ENCODE peak calls at places on chromosomes 16 and 17, in six cellular contexts. Z, D, L, J, I and G are unnamed samples.

GRCh38 chr16:66562409-66562808 is 3.8 kb upstream of the CMTM1 start:
- DNase-seq in Z (no peak), D (no peak), L (no peak), J (no peak), I (no peak), G (no peak)

GRCh38 chr17:80725532-80725931 is 180.9 kb downstream of the RPTOR start:
- DNase-seq in Z (no peak), D (no peak), L (peak; percentile 9), J (no peak), I (no peak), G (no peak)

GRCh38 chr17:34146440-34147043 is 108.5 kb upstream of the CCL2 start:
- DNase-seq in Z (peak; percentile 85), D (no peak), L (no peak), J (peak; percentile 20), I (peak; percentile 45), G (no peak)

GRCh38 chr17:74008196-74008595 is 195.3 kb upstream of the RPL38 start:
- DNase-seq in Z (no peak), D (no peak), L (peak; percentile 9), J (no peak), I (no peak), G (peak; percentile 2)

GRCh38 chr17:33292981-33293867 is at the start of gene ASIC2:
- DNase-seq in Z (peak; percentile 6), D (peak; percentile 63), L (no peak), J (no peak), I (no peak), G (no peak)

GRCh38 chr17:65370669-65371126 is 190.8 kb downstream of the AXIN2 start:
- DNase-seq in Z (peak; percentile 66), D (no peak), L (no peak), J (no peak), I (no peak), G (no peak)

GRCh38 chr16:84144301-84144858 is 597 bp downstream of the HSDL1 start:
- DNase-seq in Z (peak; percentile 31), D (no peak), L (peak; percentile 13), J (peak; percentile 35), I (no peak), G (peak; percentile 24)

GRCh38 chr16:65339062-65339461 is 217.2 kb upstream of the CDH11 start:
- DNase-seq in Z (no peak), D (peak; percentile 25), L (no peak), J (no peak), I (no peak), G (no peak)

GRCh38 chr16:9151597-9151996 is 60.2 kb downstream of the HAPSTR1 start:
- DNase-seq in Z (no peak), D (peak; percentile 14), L (no peak), J (no peak), I (no peak), G (peak; percentile 34)

GRCh38 chr17:80716986-80717385 is 172.3 kb downstream of the RPTOR start:
- DNase-seq in Z (no peak), D (no peak), L (no peak), J (no peak), I (no peak), G (no peak)

GRCh38 chr17:82228278-82228841 is 482 bp upstream of the SLC16A3 start:
- DNase-seq in Z (no peak), D (no peak), L (peak; percentile 35), J (peak; percentile 77), I (no peak), G (no peak)
- H3K4me3 ChIP-seq in Z (no peak overlapping the region), D (peak overlapping the region; percentile 47), L (peak overlapping the region; percentile 98), J (peak overlapping the region; percentile 73), I (no peak overlapping the region), G (peak overlapping the region; percentile 68)

GRCh38 chr17:43784068-43784467 is 3.8 kb downstream of the CFAP97D1 start:
- DNase-seq in Z (no peak), D (peak; percentile 87), L (no peak), J (no peak), I (no peak), G (no peak)

GRCh38 chr17:43782903-43783462 is 2.7 kb downstream of the CFAP97D1 start:
- DNase-seq in Z (no peak), D (no peak), L (no peak), J (no peak), I (no peak), G (no peak)

GRCh38 chr17:43780135-43780534 is at the start of gene CFAP97D1:
- DNase-seq in Z (no peak), D (no peak), L (no peak), J (no peak), I (no peak), G (no peak)

GRCh38 chr17:43778337-43779144 is at the start of gene DUSP3:
- DNase-seq in Z (peak; percentile 99), D (peak; percentile 91), L (peak; percentile 95), J (peak; percentile 82), I (peak; percentile 92), G (peak; percentile 96)

GRCh38 chr17:43779145-43780125 is 658 bp upstream of the DUSP3 start:
- DNase-seq in Z (no peak), D (no peak), L (no peak), J (peak; percentile 42), I (no peak), G (no peak)
- TF ChIP-seq CTCF in Z (no peak), D (peak; percentile 13), L (no peak), J (no peak), I (no peak), G (peak; percentile 43)

DNA sequence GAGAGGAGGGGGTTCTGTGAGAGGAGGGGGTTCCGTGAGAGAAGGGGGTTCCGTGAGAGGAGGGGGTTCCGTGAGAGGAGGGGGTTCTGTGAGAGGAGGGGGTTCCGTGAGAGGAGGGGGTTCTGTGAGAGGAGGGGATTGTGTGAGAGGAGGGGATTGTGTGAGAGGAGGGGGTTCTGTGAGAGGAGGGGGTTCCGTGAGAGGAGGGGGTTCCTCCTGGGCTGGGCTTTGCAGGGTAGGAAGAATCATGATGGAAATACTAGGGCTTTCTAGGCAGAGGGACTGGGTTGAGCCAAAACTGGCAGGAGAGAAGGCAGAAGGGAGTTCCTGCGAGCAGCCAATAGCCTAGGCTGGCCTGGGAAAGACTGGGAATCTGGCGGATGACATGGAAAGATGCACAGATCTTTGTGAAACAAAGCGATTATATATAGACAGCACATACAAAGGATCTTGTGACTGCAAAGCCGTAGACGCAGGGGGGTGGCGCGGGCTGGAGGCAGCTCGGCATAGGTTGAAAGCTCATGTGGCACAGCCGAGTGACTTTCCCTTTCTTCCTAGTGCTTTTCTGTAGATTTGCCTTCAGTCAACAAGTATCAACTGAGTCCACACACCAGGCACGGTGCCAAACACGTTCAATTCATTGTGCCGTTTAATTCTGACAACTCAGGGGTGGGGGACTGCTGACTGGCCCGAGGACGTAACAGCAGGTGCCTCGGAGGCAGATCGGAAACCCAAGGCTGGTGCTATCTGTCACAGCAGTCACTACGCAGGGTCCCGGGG is 6.3 kb downstream of the PAM16 start:
- DNase-seq in Z (peak; percentile 50), D (peak; percentile 36), L (no peak), J (no peak), I (no peak), G (no peak)
- H3K4me3 ChIP-seq in Z (no peak overlapping the region), D (no peak overlapping the region), L (no peak overlapping the region), J (no peak overlapping the region), I (no peak overlapping the region), G (no peak overlapping the region)

GRCh38 chr17:50817142-50817751 is 18.1 kb upstream of the WFIKKN2 start:
- DNase-seq in Z (peak; percentile 64), D (no peak), L (peak; percentile 46), J (peak; percentile 23), I (no peak), G (peak; percentile 43)
- TF ChIP-seq CTCF in Z (peak; percentile 75), D (peak; percentile 63), L (peak; percentile 89), J (peak; percentile 27), I (no peak), G (peak; percentile 77)